ENCODE peak calls at places on chromosomes 4 and X, in seven cellular contexts. G, S, T, A, Z, F and V are unnamed samples. For H3K9me3, the result is how much of the 10 kb centered on the place peaks cover.

GRCh38 chr4:41594439-41594838 is 56.5 kb downstream of the LIMCH1 start:
- DNase-seq in G (no peak), S (peak), T (no peak), A (no peak), Z (no peak), F (no peak), V (no peak)

GRCh38 chr4:27176400-27176799 is 315.8 kb downstream of the STIM2 start:
- DNase-seq in G (no peak), S (no peak), T (no peak), A (no peak), Z (no peak), F (no peak), V (peak)

GRCh38 chrX:40314070-40314469 is 216.3 kb upstream of the BCOR start:
- DNase-seq in G (no peak), S (no peak), T (no peak), A (no peak), Z (no peak), F (no peak), V (no peak)

GRCh38 chr4:163382178-163382869 is 38.6 kb downstream of the NPY5R start:
- DNase-seq in G (no peak), S (no peak), T (no peak), A (no peak), Z (no peak), F (no peak), V (peak)

GRCh38 chrX:63750846-63751245 is 34.2 kb downstream of the ARHGEF9 start:
- DNase-seq in G (no peak), S (no peak), T (no peak), A (no peak), Z (no peak), F (no peak), V (no peak)

GRCh38 chrX:150854856-150855255 is 43.6 kb downstream of the CD99L2 start:
- DNase-seq in G (no peak), S (no peak), T (no peak), A (no peak), Z (no peak), F (no peak), V (no peak)

GRCh38 chrX:108426262-108426661 is 12.0 kb downstream of the COL4A6 start:
- DNase-seq in G (no peak), S (no peak), T (no peak), A (no peak), Z (no peak), F (no peak), V (no peak)

GRCh38 chr4:7434141-7434765 is 477 bp downstream of the PSAPL1 start:
- DNase-seq in G (no peak), S (no peak), T (no peak), A (no peak), Z (no peak), F (no peak), V (no peak)

GRCh38 chr4:25223770-25224375 is 10.0 kb upstream of the PI4K2B start:
- DNase-seq in G (no peak), S (no peak), T (no peak), A (no peak), Z (no peak), F (no peak), V (no peak)

GRCh38 chr4:1248262-1249147 is at the start of gene CTBP1:
- DNase-seq in G (peak), S (peak), T (peak), A (no peak), Z (peak), F (peak), V (peak)

GRCh38 chr4:106695846-106696245 is 327.3 kb upstream of the GIMD1 start:
- DNase-seq in G (no peak), S (no peak), T (no peak), A (no peak), Z (no peak), F (no peak), V (no peak)

GRCh38 chr4:108943971-108944370 is 181.1 kb upstream of the ETNPPL start:
- DNase-seq in G (no peak), S (no peak), T (no peak), A (no peak), Z (no peak), F (no peak), V (no peak)

GRCh38 chrX:67949270-67949669 is 405.4 kb downstream of the AR start:
- DNase-seq in G (no peak), S (no peak), T (no peak), A (no peak), Z (no peak), F (no peak), V (no peak)

GRCh38 chr4:120452006-120452405 is 385.4 kb upstream of the MAD2L1 start:
- DNase-seq in G (no peak), S (no peak), T (no peak), A (no peak), Z (no peak), F (no peak), V (no peak)

GRCh38 chr4:111781611-111782010 is 363.6 kb upstream of the FAM241A start:
- DNase-seq in G (no peak), S (no peak), T (no peak), A (no peak), Z (no peak), F (no peak), V (no peak)

GRCh38 chrX:21972046-21972445 is 31.5 kb downstream of the SMS start:
- DNase-seq in G (no peak), S (no peak), T (no peak), A (no peak), Z (no peak), F (no peak), V (no peak)

GRCh38 chr4:88143504-88143903 is 14.9 kb downstream of the ABCG2 start:
- DNase-seq in G (no peak), S (no peak), T (no peak), A (no peak), Z (no peak), F (no peak), V (no peak)

GRCh38 chr4:139175647-139176298 is 1.2 kb downstream of the ELF2 start:
- DNase-seq in G (no peak), S (no peak), T (no peak), A (no peak), Z (no peak), F (no peak), V (no peak)

GRCh38 chr4:150589174-150589573 is 7.2 kb downstream of the MAB21L2 start:
- DNase-seq in G (no peak), S (no peak), T (no peak), A (no peak), Z (no peak), F (no peak), V (no peak)

GRCh38 chrX:133838761-133839676 is 146.4 kb downstream of the GPC3 start:
- DNase-seq in G (no peak), S (no peak), T (peak), A (peak), Z (peak), F (no peak), V (peak)

GRCh38 chr4:181661090-181661489 is 582.1 kb upstream of the TENM3 start:
- DNase-seq in G (no peak), S (no peak), T (no peak), A (no peak), Z (no peak), F (no peak), V (no peak)

GRCh38 chr4:175373031-175373430 is 439.0 kb downstream of the GPM6A start:
- DNase-seq in G (no peak), S (no peak), T (no peak), A (no peak), Z (no peak), F (no peak), V (no peak)

GRCh38 chr4:80361329-80361900 is 25.9 kb downstream of the CFAP299 start:
- DNase-seq in G (no peak), S (no peak), T (no peak), A (no peak), Z (no peak), F (no peak), V (no peak)

GRCh38 chrX:645024-645376 is 14.4 kb downstream of the SHOX start:
- DNase-seq in G (no peak), S (no peak), T (no peak), A (no peak), Z (peak), F (no peak), V (no peak)
- H3K9me3 ChIP-seq in G (under half), S (under half), T (under half), A (under half), Z (under half), F (under half), V (under half)

DNA sequence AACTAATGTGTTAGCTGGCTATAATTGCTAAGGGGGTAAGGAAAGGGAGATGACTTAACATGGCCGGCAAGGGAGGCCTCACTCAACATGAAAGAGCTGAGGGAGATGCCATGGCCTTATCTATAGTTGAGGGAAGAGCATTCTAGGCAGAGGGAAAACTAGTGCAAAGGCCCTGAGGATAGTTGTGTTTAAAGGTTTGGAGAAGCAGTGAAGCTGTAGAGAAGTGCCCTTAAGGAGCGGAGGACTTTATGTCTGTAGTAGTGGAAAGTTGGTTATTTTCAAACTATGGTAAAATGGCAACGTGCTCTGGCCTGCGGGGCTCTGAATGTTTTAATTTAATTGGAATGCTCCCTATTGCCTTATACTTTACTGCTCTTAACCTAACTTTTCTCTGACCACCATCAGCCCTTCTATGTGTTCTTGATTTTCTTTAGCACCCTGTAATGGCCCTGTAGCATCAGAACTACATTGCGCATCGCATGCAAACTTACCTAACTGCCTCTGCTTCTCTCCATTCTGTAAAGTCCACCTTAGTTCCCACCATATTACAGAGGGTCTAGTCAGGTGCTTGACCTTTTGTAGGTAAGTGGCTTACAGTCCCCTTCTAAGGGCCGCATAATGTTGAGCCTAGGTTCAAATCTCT is 35.8 kb downstream of the ERVMER34-1 start:
- DNase-seq in G (no peak), S (no peak), T (no peak), A (no peak), Z (no peak), F (no peak), V (no peak)
- TF ChIP-seq POLR2A in G (no peak), S (no peak), T (peak), A (no peak), Z (no peak), F (no peak), V (no peak)

GRCh38 chr4:10944321-10944720 is 259.8 kb upstream of the CLNK start:
- DNase-seq in G (no peak), S (no peak), T (no peak), A (no peak), Z (no peak), F (no peak), V (no peak)

GRCh38 chr4:10947898-10948297 is 263.3 kb upstream of the CLNK start:
- DNase-seq in G (no peak), S (no peak), T (no peak), A (no peak), Z (no peak), F (no peak), V (no peak)

GRCh38 chr4:10942166-10942565 is 257.6 kb upstream of the CLNK start:
- DNase-seq in G (no peak), S (no peak), T (no peak), A (no peak), Z (no peak), F (no peak), V (no peak)
- H3K9me3 ChIP-seq in G (under half), S (under half), T (under half), A (under half), Z (under half), F (under half), V (under half)

DNA sequence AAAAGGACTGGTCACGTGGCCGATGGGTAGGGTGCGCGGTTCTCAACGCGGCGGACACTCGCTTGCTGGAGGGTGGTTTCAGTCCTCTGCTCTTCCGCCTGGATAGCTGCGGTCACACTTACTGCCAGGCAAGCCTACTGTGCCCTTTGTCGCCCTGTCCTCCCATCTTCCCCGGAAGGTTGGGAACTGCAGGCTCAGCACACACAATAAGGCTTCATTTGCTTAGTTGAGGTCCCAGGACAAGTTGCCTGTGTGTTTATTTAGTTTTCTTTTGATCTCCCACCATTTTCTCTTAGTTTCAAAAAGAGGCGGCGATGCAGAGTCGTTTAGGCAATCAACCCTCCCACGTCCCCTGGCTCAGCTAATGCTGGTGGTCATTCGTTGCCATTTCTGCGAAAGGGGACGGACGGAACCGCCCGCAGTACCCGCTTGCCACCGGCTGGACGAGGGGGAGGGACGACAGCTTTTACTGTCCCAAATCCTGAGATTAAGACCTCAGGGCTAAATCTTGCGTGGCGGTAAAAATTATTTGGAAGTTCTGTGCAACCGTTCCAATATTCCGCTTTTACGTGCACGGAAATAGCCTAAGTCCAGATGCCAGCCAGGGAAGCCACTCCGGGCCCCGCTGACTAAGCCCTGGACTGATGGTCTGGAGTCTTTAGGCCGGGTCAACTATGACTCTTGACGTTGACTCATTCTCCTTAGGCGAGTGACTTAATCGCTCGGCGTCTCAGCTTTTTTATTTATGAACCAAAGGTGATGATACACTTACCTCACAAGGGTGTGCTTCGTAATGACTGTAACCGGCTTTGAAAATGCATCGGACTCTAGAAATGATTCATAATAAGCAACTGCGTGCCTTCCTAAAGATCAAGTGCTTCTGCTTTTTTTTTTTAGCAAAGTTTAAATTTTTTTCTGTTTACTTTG is 671 bp upstream of the EIF4E start:
- DNase-seq in G (peak), S (peak), T (peak), A (no peak), Z (peak), F (peak), V (peak)
- TF ChIP-seq POLR2A in G (no peak), S (peak), T (peak), A (peak), Z (peak), F (peak), V (peak)

GRCh38 chr4:170794532-170794931 is 704.8 kb upstream of the AADAT start:
- DNase-seq in G (no peak), S (no peak), T (no peak), A (no peak), Z (no peak), F (no peak), V (no peak)
- H3K9me3 ChIP-seq in G (under half), S (under half), T (under half), A (under half), Z (under half), F (under half), V (under half)

DNA sequence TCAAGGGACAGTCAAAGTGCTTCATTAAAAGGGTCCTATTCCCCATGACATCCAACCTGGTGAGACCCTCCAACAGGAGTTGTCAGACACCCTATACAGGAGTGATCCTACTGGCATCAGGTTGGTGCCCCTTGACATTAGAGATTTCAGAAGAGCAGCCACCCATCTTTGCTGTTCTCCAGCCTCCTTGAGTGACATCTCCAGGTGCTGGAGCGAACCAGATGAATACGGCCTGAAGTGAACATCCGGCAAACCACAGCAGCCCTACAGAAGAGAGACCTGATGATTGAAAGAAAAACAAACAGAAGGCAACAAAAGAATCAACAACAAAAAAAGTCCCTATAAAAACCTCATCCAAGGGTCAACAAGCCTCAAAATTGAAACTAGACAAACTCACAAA is 146.1 kb upstream of the PBDC1 start:
- DNase-seq in G (no peak), S (no peak), T (no peak), A (no peak), Z (no peak), F (no peak), V (no peak)
- TF ChIP-seq POLR2A in G (no peak), S (no peak), T (no peak), A (no peak), Z (no peak), F (no peak), V (no peak)

DNA sequence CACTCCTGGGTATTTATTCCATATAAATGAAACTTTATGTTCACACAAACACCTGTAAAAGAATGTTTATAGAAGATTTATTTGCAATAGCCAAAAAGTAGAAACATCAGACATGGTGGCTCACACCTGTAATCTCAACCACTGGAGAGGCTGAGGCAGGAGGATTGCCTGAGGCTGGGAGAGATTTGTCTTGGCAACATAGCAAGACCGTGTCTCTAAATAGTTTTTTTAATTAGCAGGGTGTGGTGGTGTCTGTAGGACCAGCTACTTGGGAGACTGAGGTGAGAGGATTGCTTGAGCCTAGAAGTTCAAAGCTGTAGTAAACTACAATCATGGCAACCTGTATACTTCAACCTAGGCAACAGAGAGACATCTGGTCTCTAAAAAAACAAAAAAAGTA is 27.7 kb upstream of the NFKB1 start:
- DNase-seq in G (no peak), S (no peak), T (no peak), A (no peak), Z (no peak), F (no peak), V (no peak)
- H3K9me3 ChIP-seq in G (under half), S (under half), T (under half), A (under half), Z (under half), F (under half), V (under half)